ENCODE peak calls at places on chromosomes 7 and 10, in four cellular contexts. One of them, this sample, is unnamed.

GRCh38 chr10:2214035-2214434 is 476.7 kb upstream of the ADARB2 start:
- DNase-seq in mammary epithelial cell: peak
- DNase-seq in right lobe of liver: no peak
- DNase-seq in HL-60: no peak
- DNase-seq in this sample: peak

GRCh38 chr7:2681954-2682799 is 5.8 kb upstream of the AMZ1 start:
- DNase-seq in mammary epithelial cell: no peak
- DNase-seq in right lobe of liver: no peak
- DNase-seq in HL-60: no peak
- DNase-seq in this sample: no peak

GRCh38 chr7:3267928-3268690 is 32.9 kb upstream of the SDK1 start:
- DNase-seq in mammary epithelial cell: peak
- DNase-seq in right lobe of liver: no peak
- DNase-seq in HL-60: no peak
- DNase-seq in this sample: peak

GRCh38 chr10:48215148-48215982 is 59.1 kb downstream of the FRMPD2 start:
- DNase-seq in mammary epithelial cell: peak
- DNase-seq in right lobe of liver: peak
- DNase-seq in HL-60: peak
- DNase-seq in this sample: peak

GRCh38 chr7:92366730-92367129 is 80.6 kb upstream of the GATAD1 start:
- DNase-seq in mammary epithelial cell: no peak
- DNase-seq in right lobe of liver: no peak
- DNase-seq in HL-60: no peak
- DNase-seq in this sample: peak

GRCh38 chr7:28714452-28715120 is 243.5 kb downstream of the TRIL start:
- DNase-seq in mammary epithelial cell: no peak
- DNase-seq in right lobe of liver: no peak
- DNase-seq in HL-60: no peak
- DNase-seq in this sample: no peak

GRCh38 chr7:46076527-46076926 is 155.5 kb upstream of the IGFBP3 start:
- DNase-seq in mammary epithelial cell: no peak
- DNase-seq in right lobe of liver: no peak
- DNase-seq in HL-60: no peak
- DNase-seq in this sample: peak

GRCh38 chr10:97525086-97525485 is 26.4 kb downstream of the UBTD1 start:
- DNase-seq in mammary epithelial cell: no peak
- DNase-seq in right lobe of liver: no peak
- DNase-seq in HL-60: no peak
- DNase-seq in this sample: no peak

GRCh38 chr7:69775231-69775771 is 177.0 kb downstream of the AUTS2 start:
- DNase-seq in mammary epithelial cell: no peak
- DNase-seq in right lobe of liver: no peak
- DNase-seq in HL-60: no peak
- DNase-seq in this sample: peak

GRCh38 chr10:30413996-30414576 is 19.9 kb upstream of the MAP3K8 start:
- DNase-seq in mammary epithelial cell: peak
- DNase-seq in right lobe of liver: no peak
- DNase-seq in HL-60: peak
- DNase-seq in this sample: peak

GRCh38 chr10:93452143-93452542 is 30.0 kb downstream of the MYOF start:
- DNase-seq in mammary epithelial cell: no peak
- DNase-seq in right lobe of liver: no peak
- DNase-seq in HL-60: no peak
- DNase-seq in this sample: no peak

GRCh38 chr10:28533571-28534304 is 820 bp downstream of the WAC start:
- DNase-seq in mammary epithelial cell: peak
- DNase-seq in right lobe of liver: peak
- DNase-seq in HL-60: peak
- DNase-seq in this sample: peak

GRCh38 chr7:43522406-43523156 is 60.3 kb upstream of the STK17A start:
- DNase-seq in mammary epithelial cell: peak
- DNase-seq in right lobe of liver: no peak
- DNase-seq in HL-60: no peak
- DNase-seq in this sample: peak

GRCh38 chr7:30656611-30657010 is 25.6 kb downstream of the CRHR2 start:
- DNase-seq in mammary epithelial cell: no peak
- DNase-seq in right lobe of liver: no peak
- DNase-seq in HL-60: no peak
- DNase-seq in this sample: no peak

GRCh38 chr7:82697897-82698296 is 254.3 kb upstream of the CACNA2D1 start:
- DNase-seq in mammary epithelial cell: peak
- DNase-seq in right lobe of liver: no peak
- DNase-seq in HL-60: no peak
- DNase-seq in this sample: peak

GRCh38 chr10:24642921-24643678 is 80.6 kb downstream of the ARHGAP21 start:
- DNase-seq in mammary epithelial cell: peak
- DNase-seq in right lobe of liver: no peak
- DNase-seq in HL-60: peak
- DNase-seq in this sample: peak

GRCh38 chr10:26048756-26049155 is 114.7 kb downstream of the MYO3A start:
- DNase-seq in mammary epithelial cell: no peak
- DNase-seq in right lobe of liver: no peak
- DNase-seq in HL-60: no peak
- DNase-seq in this sample: no peak

GRCh38 chr10:34024708-34025425 is 690.4 kb upstream of the NRP1 start:
- DNase-seq in mammary epithelial cell: peak
- DNase-seq in right lobe of liver: no peak
- DNase-seq in HL-60: no peak
- DNase-seq in this sample: peak

GRCh38 chr10:17585001-17585400 is 32.2 kb downstream of the HACD1 start:
- DNase-seq in mammary epithelial cell: no peak
- DNase-seq in right lobe of liver: no peak
- DNase-seq in HL-60: no peak
- DNase-seq in this sample: no peak

GRCh38 chr10:130466271-130466997 is 330.2 kb downstream of the GLRX3 start:
- DNase-seq in mammary epithelial cell: no peak
- DNase-seq in right lobe of liver: no peak
- DNase-seq in HL-60: no peak
- DNase-seq in this sample: no peak

GRCh38 chr10:12708921-12709320 is 292.6 kb downstream of the CCDC3 start:
- DNase-seq in mammary epithelial cell: no peak
- DNase-seq in right lobe of liver: no peak
- DNase-seq in HL-60: no peak
- DNase-seq in this sample: peak

GRCh38 chr7:644381-645305 is 81.9 kb upstream of the DNAAF5 start:
- DNase-seq in mammary epithelial cell: no peak
- DNase-seq in right lobe of liver: no peak
- DNase-seq in HL-60: no peak
- DNase-seq in this sample: peak

GRCh38 chr7:65441010-65441409 is 67.4 kb downstream of the ZNF92 start:
- DNase-seq in mammary epithelial cell: peak
- DNase-seq in right lobe of liver: no peak
- DNase-seq in HL-60: no peak
- DNase-seq in this sample: peak

GRCh38 chr10:7150349-7150748 is 260.5 kb downstream of the SFMBT2 start:
- DNase-seq in mammary epithelial cell: no peak
- DNase-seq in right lobe of liver: no peak
- DNase-seq in HL-60: no peak
- DNase-seq in this sample: no peak

DNA sequence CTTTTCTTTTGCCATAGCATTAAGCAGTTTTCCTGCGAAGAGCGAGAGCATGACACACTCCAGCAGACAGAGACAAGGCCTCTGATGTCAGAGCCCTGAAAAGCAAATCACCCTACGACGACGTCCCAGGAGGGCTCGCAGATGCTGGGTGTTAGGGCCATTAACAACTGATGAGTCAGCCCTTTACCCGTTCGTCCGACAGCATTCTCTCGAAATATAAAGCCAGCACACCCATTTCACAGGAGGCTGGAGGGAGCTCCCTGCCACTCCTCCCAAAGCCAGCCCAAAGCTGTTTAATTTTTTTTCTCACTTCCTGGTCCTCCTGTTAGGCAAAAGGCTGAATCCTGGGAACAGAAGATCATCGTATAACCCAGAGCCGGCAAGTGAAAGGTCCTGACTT is 311.2 kb upstream of the ZMIZ1 start:
- DNase-seq in mammary epithelial cell: no peak
- DNase-seq in right lobe of liver: no peak
- DNase-seq in HL-60: no peak
- DNase-seq in this sample: peak
- H3K4me3 ChIP-seq in mammary epithelial cell: no peak
- H3K4me3 ChIP-seq in right lobe of liver: no peak
- H3K4me3 ChIP-seq in HL-60: no peak
- H3K4me3 ChIP-seq in this sample: no peak

GRCh38 chr10:80530251-80530650 is 7.5 kb upstream of the SH2D4B start:
- DNase-seq in mammary epithelial cell: no peak
- DNase-seq in right lobe of liver: peak
- DNase-seq in HL-60: peak
- DNase-seq in this sample: peak
- TF ChIP-seq CTCF in mammary epithelial cell: peak
- TF ChIP-seq CTCF in right lobe of liver: peak
- TF ChIP-seq CTCF in HL-60: peak
- TF ChIP-seq CTCF in this sample: peak

GRCh38 chr7:101237206-101238067 is at the start of gene CLDN15:
- DNase-seq in mammary epithelial cell: no peak
- DNase-seq in right lobe of liver: peak
- DNase-seq in HL-60: no peak
- DNase-seq in this sample: peak
- H3K4me3 ChIP-seq in mammary epithelial cell: no peak
- H3K4me3 ChIP-seq in right lobe of liver: no peak
- H3K4me3 ChIP-seq in HL-60: no peak
- H3K4me3 ChIP-seq in this sample: no peak

DNA sequence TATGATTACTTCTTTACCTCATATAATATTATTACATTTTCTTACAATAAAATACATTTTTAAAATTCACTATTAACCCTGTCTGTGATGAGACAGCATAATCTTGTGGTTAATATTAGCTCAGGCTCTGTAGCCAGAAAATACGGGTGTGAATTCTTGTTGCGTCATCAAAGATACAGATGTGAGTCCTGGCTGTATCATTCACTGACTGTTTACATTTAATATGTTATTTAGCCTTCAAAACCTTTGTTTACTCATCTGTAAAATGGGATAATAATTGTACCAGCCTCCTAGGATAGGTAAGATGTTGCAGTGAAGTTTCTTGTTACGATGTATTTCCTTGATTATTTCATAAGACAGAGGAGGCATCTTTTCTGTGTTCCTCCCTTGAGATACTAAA is 184.7 kb upstream of the PRPS1L1 start:
- DNase-seq in mammary epithelial cell: no peak
- DNase-seq in right lobe of liver: no peak
- DNase-seq in HL-60: no peak
- DNase-seq in this sample: peak
- TF ChIP-seq CTCF in mammary epithelial cell: no peak
- TF ChIP-seq CTCF in right lobe of liver: no peak
- TF ChIP-seq CTCF in HL-60: no peak
- TF ChIP-seq CTCF in this sample: no peak

GRCh38 chr7:15686209-15686956 is at the start of gene MEOX2:
- DNase-seq in mammary epithelial cell: no peak
- DNase-seq in right lobe of liver: peak
- DNase-seq in HL-60: no peak
- DNase-seq in this sample: peak

GRCh38 chr7:15685358-15686181 is 913 bp downstream of the MEOX2 start:
- DNase-seq in mammary epithelial cell: peak
- DNase-seq in right lobe of liver: peak
- DNase-seq in HL-60: no peak
- DNase-seq in this sample: peak

GRCh38 chr7:15682751-15683150 is 3.7 kb downstream of the MEOX2 start:
- DNase-seq in mammary epithelial cell: no peak
- DNase-seq in right lobe of liver: no peak
- DNase-seq in HL-60: no peak
- DNase-seq in this sample: no peak

GRCh38 chr7:15684834-15685233 is 1.6 kb downstream of the MEOX2 start:
- DNase-seq in mammary epithelial cell: no peak
- DNase-seq in right lobe of liver: no peak
- DNase-seq in HL-60: no peak
- DNase-seq in this sample: no peak

DNA sequence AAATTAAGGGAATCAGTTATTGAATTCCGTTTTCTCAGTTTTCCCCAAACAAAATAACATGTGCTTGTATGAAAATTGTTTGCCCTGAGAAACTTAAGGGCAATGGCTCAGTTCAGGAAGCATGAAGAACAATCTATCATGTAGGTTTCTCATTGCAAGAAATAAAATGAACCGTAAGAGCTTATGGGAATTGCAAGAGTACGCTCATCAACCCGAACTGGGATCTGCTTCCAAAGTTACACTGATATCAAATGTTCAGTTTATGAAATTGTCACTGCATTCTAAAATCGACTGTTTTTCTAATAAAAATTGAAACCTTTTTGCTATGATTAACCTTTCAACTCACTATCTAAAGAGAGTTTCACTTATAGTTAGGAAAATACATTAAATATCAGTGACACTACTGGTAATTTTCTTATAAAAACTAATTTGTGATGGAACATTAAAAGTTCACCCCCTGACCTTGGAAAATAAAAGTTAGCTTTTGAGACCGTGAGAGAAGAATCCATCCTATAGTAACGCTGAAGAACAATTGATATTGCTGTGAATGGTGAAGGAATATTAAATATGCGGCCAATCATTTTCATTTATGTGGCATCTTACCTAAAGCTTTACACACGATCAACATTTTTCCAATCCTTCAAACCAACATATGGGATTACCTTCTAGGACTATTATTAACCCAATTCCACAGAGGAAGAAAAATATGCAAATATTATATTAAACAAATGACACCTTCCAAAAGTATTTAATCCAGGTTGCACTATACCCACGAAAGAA is 2.3 kb downstream of the MEOX2 start:
- DNase-seq in mammary epithelial cell: no peak
- DNase-seq in right lobe of liver: no peak
- DNase-seq in HL-60: no peak
- DNase-seq in this sample: no peak
- H3K4me3 ChIP-seq in mammary epithelial cell: no peak
- H3K4me3 ChIP-seq in right lobe of liver: peak
- H3K4me3 ChIP-seq in HL-60: no peak
- H3K4me3 ChIP-seq in this sample: no peak

GRCh38 chr7:128673571-128673970 is 1.5 kb downstream of the GARIN1A start:
- DNase-seq in mammary epithelial cell: no peak
- DNase-seq in right lobe of liver: no peak
- DNase-seq in HL-60: no peak
- DNase-seq in this sample: no peak

GRCh38 chr7:128671992-128672391 is at the start of gene GARIN1A:
- DNase-seq in mammary epithelial cell: no peak
- DNase-seq in right lobe of liver: no peak
- DNase-seq in HL-60: no peak
- DNase-seq in this sample: no peak

GRCh38 chr7:128676665-128677064 is 4.6 kb downstream of the GARIN1A start:
- DNase-seq in mammary epithelial cell: no peak
- DNase-seq in right lobe of liver: no peak
- DNase-seq in HL-60: no peak
- DNase-seq in this sample: no peak

GRCh38 chr7:128672927-128673517 is 930 bp downstream of the GARIN1A start:
- DNase-seq in mammary epithelial cell: no peak
- DNase-seq in right lobe of liver: no peak
- DNase-seq in HL-60: peak
- DNase-seq in this sample: peak
- TF ChIP-seq CTCF in mammary epithelial cell: peak
- TF ChIP-seq CTCF in right lobe of liver: peak
- TF ChIP-seq CTCF in HL-60: peak
- TF ChIP-seq CTCF in this sample: peak

GRCh38 chr10:73759512-73760115 is 15.4 kb downstream of the SEC24C start:
- DNase-seq in mammary epithelial cell: no peak
- DNase-seq in right lobe of liver: no peak
- DNase-seq in HL-60: no peak
- DNase-seq in this sample: no peak
- H3K4me3 ChIP-seq in mammary epithelial cell: no peak
- H3K4me3 ChIP-seq in right lobe of liver: no peak
- H3K4me3 ChIP-seq in HL-60: no peak
- H3K4me3 ChIP-seq in this sample: no peak